ENCODE peak calls at places on chromosomes 4 and X, in seven cellular contexts. P is K562, K is H1, I is HCT116, W is SK-N-SH, H is HepG2, O is GM12878. E is an unnamed sample.

GRCh38 chr4:15336410-15337184 is 91.2 kb upstream of the C1QTNF7 start:
- DNase-seq in O (no peak), I (no peak), W (no peak), P (no peak), K (peak; percentile 25), H (no peak), E (no peak)

GRCh38 chr4:174193438-174194015 is 89.9 kb downstream of the FBXO8 start:
- DNase-seq in O (no peak), I (no peak), K (no peak), H (no peak), P (peak; percentile 70), W (peak; percentile 42), E (no peak)

GRCh38 chr4:5839751-5840674 is 52.9 kb downstream of the CRMP1 start:
- DNase-seq in P (no peak), I (no peak), K (no peak), O (no peak), W (no peak), H (no peak), E (no peak)

GRCh38 chrX:102765794-102766193 is 45.3 kb downstream of the GPRASP3 start:
- DNase-seq in W (no peak), P (no peak), K (no peak), I (no peak), H (no peak), O (no peak), E (no peak)

GRCh38 chr4:128649575-128650205 is 159.8 kb upstream of the JADE1 start:
- DNase-seq in P (no peak), H (peak; percentile 6), O (no peak), I (no peak), K (no peak), W (no peak), E (no peak)

GRCh38 chrX:135340827-135341226 is 31.5 kb downstream of the ETDC start:
- DNase-seq in K (no peak), I (no peak), H (no peak), P (no peak), O (no peak), W (peak; percentile 46), E (no peak)

GRCh38 chr4:41939016-41939623 is 3.9 kb downstream of the TMEM33 start:
- DNase-seq in W (no peak), K (no peak), O (no peak), H (peak; percentile 16), P (no peak), I (no peak), E (no peak)

GRCh38 chrX:22795680-22796079 is 204.1 kb upstream of the DDX53 start:
- DNase-seq in K (no peak), H (no peak), W (no peak), O (no peak), I (no peak), P (no peak), E (no peak)

GRCh38 chr4:137129471-137130244 is 402.6 kb downstream of the PCDH18 start:
- DNase-seq in I (no peak), H (no peak), K (no peak), W (no peak), P (no peak), O (no peak), E (no peak)

GRCh38 chr4:2794707-2795557 is 2.0 kb downstream of the SH3BP2 start:
- DNase-seq in H (no peak), K (no peak), I (no peak), P (peak; percentile 62), O (no peak), W (no peak), E (no peak)

GRCh38 chr4:139167774-139168444 is 9.1 kb downstream of the ELF2 start:
- DNase-seq in O (no peak), W (peak; percentile 48), H (peak; percentile 62), P (peak; percentile 69), I (peak; percentile 35), K (no peak), E (peak; percentile 34)

GRCh38 chr4:4182835-4183568 is 43.7 kb downstream of the OTOP1 start:
- DNase-seq in P (peak; percentile 48), H (peak; percentile 57), K (peak; percentile 39), O (no peak), W (peak; percentile 21), I (peak; percentile 7), E (peak; percentile 36)

GRCh38 chrX:50680990-50681389 is 133.0 kb downstream of the SHROOM4 start:
- DNase-seq in O (no peak), K (no peak), W (peak; percentile 6), I (no peak), H (no peak), P (no peak), E (no peak)

GRCh38 chrX:85506871-85507270 is 127.4 kb upstream of the POF1B start:
- DNase-seq in W (no peak), I (no peak), P (no peak), H (no peak), O (no peak), K (no peak), E (no peak)

GRCh38 chr4:139078926-139079325 is 63.3 kb downstream of the NOCT start:
- DNase-seq in K (no peak), I (no peak), P (no peak), H (no peak), W (no peak), O (no peak), E (no peak)

DNA sequence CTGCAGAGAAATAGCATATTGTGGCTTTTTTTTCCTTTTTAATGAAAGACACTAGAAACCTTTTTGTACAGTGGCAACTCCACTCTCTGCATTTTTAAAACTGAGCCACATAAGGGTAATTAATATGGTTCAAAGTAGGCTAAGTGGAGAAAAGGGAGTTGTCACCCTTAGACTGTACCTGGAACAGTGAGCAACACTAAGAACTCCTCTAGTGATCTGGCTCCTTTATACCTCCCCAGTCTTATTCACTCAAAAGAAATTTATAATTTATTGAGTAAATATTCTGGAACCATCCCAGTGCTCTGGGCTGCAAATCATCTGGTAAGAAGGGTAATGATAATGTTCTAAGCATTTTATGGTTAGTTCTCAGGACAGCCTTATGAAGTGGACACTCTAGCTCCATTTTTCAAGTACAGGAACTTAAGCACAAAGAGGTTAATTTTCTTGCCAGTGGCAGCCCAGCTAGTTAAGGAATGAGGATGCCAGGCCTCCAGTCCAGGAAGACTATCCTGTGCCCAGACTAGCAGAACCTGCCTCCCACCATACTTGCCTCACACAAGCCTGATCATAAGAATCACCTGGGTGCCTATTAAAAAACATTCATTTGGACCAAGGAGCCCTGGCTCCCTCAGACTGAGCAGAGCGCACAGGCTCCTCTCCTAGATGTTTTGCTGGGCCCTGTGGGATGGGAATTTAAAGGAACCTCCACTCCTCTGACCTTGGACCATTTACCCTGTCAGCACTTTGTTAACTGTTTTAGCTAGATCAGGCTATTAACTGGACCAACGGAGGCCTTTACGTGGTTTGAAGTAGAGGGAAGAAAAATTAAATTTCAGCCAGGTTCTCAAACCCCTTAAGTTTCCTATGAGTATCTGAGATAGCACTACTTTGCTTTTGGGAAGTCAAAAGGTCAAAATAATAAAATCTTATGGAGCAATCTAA is 102.6 kb downstream of the PDE5A start:
- DNase-seq in K (no peak), I (no peak), H (no peak), W (no peak), P (no peak), O (no peak), E (no peak)
- TF ChIP-seq JUND in K (no peak), I (no peak), H (no peak), W (no peak), P (no peak), O (no peak), E (no peak)

DNA sequence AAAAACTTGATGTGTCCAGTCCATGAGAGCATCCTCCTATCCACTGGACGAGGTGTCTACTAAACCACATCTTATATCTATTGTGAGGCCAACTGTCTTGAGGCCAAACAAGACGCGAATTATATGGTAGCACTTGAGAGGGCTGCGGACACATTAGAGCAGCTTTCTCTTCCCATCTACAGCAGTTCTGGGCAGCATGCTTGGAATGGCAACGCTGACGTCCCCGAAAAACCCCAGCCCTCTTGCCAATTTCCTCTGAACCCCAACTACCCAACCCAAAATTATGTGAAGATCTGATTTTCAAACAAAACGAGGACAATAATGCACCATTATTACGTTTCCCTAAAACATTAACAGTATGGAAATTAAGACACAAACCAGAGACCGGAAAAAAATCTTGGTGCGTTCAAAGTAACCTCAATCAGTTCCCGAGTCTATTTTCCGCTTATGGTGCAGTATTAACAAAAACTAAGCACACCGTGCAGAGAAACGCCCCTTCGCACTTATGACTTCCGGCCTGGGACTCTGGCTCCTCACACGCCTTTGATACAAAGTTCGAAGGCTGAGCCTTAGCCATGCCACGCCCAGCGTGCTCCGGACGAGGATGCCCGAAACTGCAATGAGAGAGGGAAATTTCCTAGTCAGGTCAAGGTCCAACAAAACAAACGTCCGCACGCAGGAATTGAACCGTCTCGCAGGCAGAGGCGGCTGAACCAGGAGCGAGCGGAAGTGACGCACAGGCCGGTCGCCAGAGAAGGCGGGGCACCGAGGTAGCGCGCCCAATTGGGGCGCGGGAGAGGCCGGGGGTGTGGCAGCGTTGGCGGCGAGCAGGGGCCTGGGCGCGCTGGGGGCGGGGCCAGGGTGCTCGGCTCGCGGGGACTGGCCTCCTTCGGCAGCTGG is 458 bp upstream of the AP1AR start:
- DNase-seq in I (peak; percentile 95), W (peak; percentile 98), P (peak; percentile 97), O (peak; percentile 93), H (peak; percentile 98), K (peak; percentile 88), E (peak; percentile 83)
- TF ChIP-seq JUND in I (no peak), W (peak; percentile 9), P (peak; percentile 28), O (no peak), H (no peak), K (no peak), E (no peak)

DNA sequence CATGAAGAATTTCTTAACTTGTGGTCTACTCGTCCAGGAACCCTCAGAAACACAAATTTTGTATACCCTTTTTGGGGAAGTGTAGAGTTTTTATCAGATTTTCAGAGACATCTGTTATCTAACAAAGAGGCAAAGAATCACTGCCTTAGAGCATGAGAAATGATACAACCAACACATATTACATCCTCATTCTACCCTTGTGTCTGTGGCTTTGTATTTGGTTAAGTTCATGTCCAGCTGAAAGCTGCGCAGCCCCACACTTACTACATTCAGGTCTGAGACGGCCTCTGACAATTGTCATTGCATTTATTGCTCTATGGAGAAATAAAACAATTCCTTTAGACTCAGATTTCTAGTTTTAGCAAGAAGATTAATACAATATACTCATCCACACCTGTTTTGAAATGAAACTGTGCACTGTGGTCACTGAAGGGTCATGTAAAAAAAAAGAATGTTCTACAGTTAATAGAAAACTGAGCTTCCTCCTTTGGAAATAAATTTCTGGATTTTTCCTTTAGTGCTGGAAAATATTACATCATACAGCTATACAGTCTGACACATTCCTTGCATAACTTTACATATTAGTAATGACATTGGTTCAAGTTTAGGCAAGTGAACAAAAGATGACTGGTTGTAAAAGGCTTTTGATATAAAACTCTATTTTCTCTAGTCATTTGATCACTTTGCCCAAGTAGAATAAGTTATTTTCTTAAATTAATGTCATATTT is 39.8 kb downstream of the GLRB start:
- DNase-seq in P (no peak), O (no peak), K (no peak), H (no peak), I (no peak), W (no peak), E (no peak)
- TF ChIP-seq JUND in P (no peak), O (no peak), K (no peak), H (no peak), I (no peak), W (peak; percentile 81), E (no peak)

DNA sequence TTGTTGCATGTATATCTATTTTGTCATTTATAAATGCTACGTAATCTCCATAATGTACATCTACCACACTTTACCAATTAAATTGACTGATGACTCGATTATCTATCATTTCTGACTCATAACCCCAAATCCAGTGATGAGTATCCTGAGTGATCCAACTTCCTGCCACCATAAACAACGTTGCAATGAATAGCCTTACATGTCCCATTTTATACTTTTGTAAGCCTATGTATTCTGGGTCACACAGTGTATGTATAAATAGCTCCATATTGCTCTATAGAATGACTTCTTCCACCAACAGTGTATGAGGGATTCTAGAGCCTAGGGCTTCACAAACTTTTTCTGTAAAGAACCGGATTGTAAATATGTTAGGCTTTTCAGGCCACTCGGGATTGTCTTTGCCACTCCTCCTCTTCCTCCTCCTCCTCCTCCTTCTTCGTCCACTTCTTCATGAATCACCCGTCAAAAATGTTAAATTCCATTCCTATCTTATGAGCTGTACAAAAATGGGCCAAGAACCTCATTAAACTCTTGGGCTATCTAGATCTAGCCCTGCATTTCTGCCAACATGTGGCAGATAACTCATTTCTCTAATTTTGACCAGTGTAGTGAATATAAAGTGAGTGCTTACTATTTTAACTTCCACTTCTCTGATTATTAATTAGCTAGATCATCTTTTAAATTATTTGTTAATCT is 672.2 kb upstream of the AMOT start:
- DNase-seq in W (no peak), O (no peak), H (no peak), K (no peak), I (peak; percentile 34), P (no peak), E (no peak)
- TF ChIP-seq JUND in W (peak; percentile 91), O (no peak), H (no peak), K (no peak), I (peak; percentile 64), P (no peak), E (no peak)

E was measured in T47D.